ENCODE peak calls at places on chromosomes 13 and 19, in four cellular contexts. N is MM.1S, K is cardiac fibroblast, C is tibial artery. J is an unnamed sample.
A peak's percentile ranks its signal among the peaks of the same experiment; 100 is the strongest.

GRCh38 chr19:51749979-51750378 is 1.7 kb downstream of the FPR1 start:
- DNase-seq in N (no peak), K (peak; percentile 74), C (no peak), J (peak; percentile 64)

GRCh38 chr13:73194310-73194709 is 135.5 kb downstream of the KLF5 start:
- DNase-seq in N (no peak), K (no peak), C (no peak), J (no peak)

GRCh38 chr13:98970293-98970692 is 7.6 kb downstream of the DOCK9 start:
- DNase-seq in N (no peak), K (no peak), C (no peak), J (no peak)

GRCh38 chr19:48619692-48620565 is 623 bp downstream of the SPHK2 start:
- DNase-seq in N (no peak), K (peak; percentile 52), C (no peak), J (peak; percentile 53)

GRCh38 chr19:5666921-5667610 is 13.2 kb downstream of the MICOS13 start:
- DNase-seq in N (no peak), K (no peak), C (no peak), J (no peak)

GRCh38 chr13:75693227-75693626 is 57.1 kb downstream of the LMO7 start:
- DNase-seq in N (no peak), K (no peak), C (no peak), J (no peak)

GRCh38 chr19:2047449-2048103 is 3.5 kb downstream of the MKNK2 start:
- DNase-seq in N (peak; percentile 5), K (peak; percentile 44), C (peak; percentile 64), J (peak; percentile 64)

GRCh38 chr13:85543144-85543543 is 256.1 kb downstream of the SLITRK6 start:
- DNase-seq in N (no peak), K (no peak), C (no peak), J (no peak)

GRCh38 chr13:19618925-19619324 is 14.5 kb upstream of the MPHOSPH8 start:
- DNase-seq in N (peak; percentile 27), K (peak; percentile 57), C (no peak), J (peak; percentile 58)

GRCh38 chr13:27822873-27823311 is 30.6 kb downstream of the GSX1 start:
- DNase-seq in N (no peak), K (peak; percentile 46), C (no peak), J (peak; percentile 27)

GRCh38 chr13:110517505-110518149 is 43.9 kb downstream of the RAB20 start:
- DNase-seq in N (no peak), K (peak; percentile 50), C (no peak), J (peak; percentile 40)

GRCh38 chr13:114106991-114107685 is 25.3 kb downstream of the RASA3 start:
- DNase-seq in N (no peak), K (no peak), C (peak; percentile 16), J (no peak)

GRCh38 chr19:45147835-45148676 is 12.7 kb downstream of the NKPD1 start:
- DNase-seq in N (no peak), K (no peak), C (no peak), J (no peak)

GRCh38 chr13:39612023-39612637 is 9.1 kb upstream of the LHFPL6 start:
- DNase-seq in N (peak; percentile 48), K (peak; percentile 86), C (peak; percentile 85), J (peak; percentile 78)

GRCh38 chr13:64180756-64181155 is 2765.1 kb upstream of the PCDH20 start:
- DNase-seq in N (no peak), K (no peak), C (no peak), J (no peak)
- TF ChIP-seq CTCF in N (no peak), K (no peak), C (no peak), J (no peak)

DNA sequence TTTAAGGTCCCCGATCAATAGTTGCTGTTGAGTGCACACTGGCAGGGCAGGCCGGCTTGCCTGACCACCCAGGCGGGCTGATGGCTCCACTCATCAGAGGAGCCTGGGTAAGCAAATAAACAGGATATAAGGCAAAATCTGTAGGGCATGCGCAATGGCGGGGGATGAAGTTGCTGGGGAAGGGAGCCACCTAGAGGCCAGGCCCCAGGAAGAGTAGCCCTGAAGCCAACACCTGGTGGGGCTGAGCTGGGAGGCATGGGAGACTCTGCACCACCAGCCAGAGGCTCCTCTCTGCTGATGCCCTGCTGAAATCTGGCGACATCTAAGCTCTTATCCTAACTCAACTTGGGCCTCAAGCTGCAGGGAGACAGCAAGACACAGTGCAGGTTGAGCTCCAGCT is 324.3 kb downstream of the ZNF536 start:
- DNase-seq in N (peak; percentile 34), K (no peak), C (no peak), J (no peak)
- TF ChIP-seq CTCF in N (peak; percentile 42), K (peak; percentile 17), C (no peak), J (peak; percentile 4)

GRCh38 chr13:34758628-34759027 is 183.4 kb upstream of the NBEA start:
- DNase-seq in N (no peak), K (no peak), C (no peak), J (no peak)

GRCh38 chr13:34756572-34756971 is 185.5 kb upstream of the NBEA start:
- DNase-seq in N (no peak), K (no peak), C (no peak), J (no peak)

GRCh38 chr13:34757441-34757840 is 184.6 kb upstream of the NBEA start:
- DNase-seq in N (no peak), K (peak; percentile 4), C (no peak), J (peak; percentile 16)

GRCh38 chr13:34752561-34752960 is 189.5 kb upstream of the NBEA start:
- DNase-seq in N (no peak), K (no peak), C (no peak), J (no peak)

DNA sequence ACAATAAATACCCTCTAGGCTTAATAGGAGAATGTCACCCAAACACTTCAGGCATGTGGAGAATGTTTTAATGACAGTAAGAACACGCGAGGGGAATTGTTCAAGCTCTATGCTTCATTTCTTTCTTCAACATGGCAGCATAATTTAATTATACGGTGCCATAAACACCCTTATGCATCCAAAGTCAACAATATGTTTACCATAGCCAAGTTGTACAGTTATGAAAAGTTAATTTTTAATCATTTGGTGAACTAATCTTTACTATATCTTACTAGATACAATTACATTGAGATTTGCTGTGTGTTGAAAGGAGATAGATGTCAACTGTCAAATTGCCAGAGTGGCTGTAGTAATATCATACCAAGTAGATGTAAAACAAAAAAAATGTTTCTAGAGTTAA is 185.9 kb upstream of the NBEA start:
- DNase-seq in N (no peak), K (no peak), C (no peak), J (no peak)
- TF ChIP-seq CTCF in N (no peak), K (no peak), C (no peak), J (no peak)

GRCh38 chr13:91305652-91306051 is 41.8 kb upstream of the MIR17HG start:
- DNase-seq in N (no peak), K (no peak), C (no peak), J (no peak)

GRCh38 chr13:91304740-91305139 is 42.7 kb upstream of the MIR17HG start:
- DNase-seq in N (no peak), K (no peak), C (no peak), J (no peak)

GRCh38 chr13:91311491-91311890 is 36.0 kb upstream of the MIR17HG start:
- DNase-seq in N (no peak), K (no peak), C (no peak), J (no peak)

GRCh38 chr13:91307887-91308286 is 39.6 kb upstream of the MIR17HG start:
- DNase-seq in N (no peak), K (no peak), C (no peak), J (no peak)

GRCh38 chr13:91308299-91308698 is 39.2 kb upstream of the MIR17HG start:
- DNase-seq in N (no peak), K (no peak), C (no peak), J (no peak)
- TF ChIP-seq CTCF in N (no peak), K (no peak), C (no peak), J (no peak)

GRCh38 chr19:3100331-3100730 is 6.2 kb downstream of the GNA11 start:
- DNase-seq in N (no peak), K (no peak), C (no peak), J (no peak)
- TF ChIP-seq CTCF in N (no peak), K (no peak), C (no peak), J (no peak)

J was measured in fibroblast of mammary gland.